ENCODE peak calls at places on chromosomes 12 and 14, in ten cellular contexts. S is RWPE1, C is sigmoid colon, M is lower leg skin, X is mammary epithelial cell, F is uterus, Q is fibroblast of the aortic adventitia, D is K562, J is AG04449, T is GM10248. E is an unnamed sample.

GRCh38 chr14:59292028-59292427 is 103.6 kb downstream of the DAAM1 start:
- DNase-seq in D (no peak), C (no peak), F (no peak), T (no peak), M (no peak), S (no peak), J (no peak), X (no peak), Q (no peak), E (no peak)

GRCh38 chr14:89401783-89402182 is 15.2 kb downstream of the FOXN3 start:
- DNase-seq in T (no peak), D (no peak), F (no peak), C (no peak), S (no peak), J (no peak), M (no peak), X (no peak), Q (no peak), E (no peak)

GRCh38 chr12:70724444-70724843 is 87.2 kb upstream of the PTPRB start:
- DNase-seq in J (no peak), C (no peak), Q (peak; percentile 7), T (no peak), X (peak; percentile 8), M (no peak), F (no peak), S (no peak), D (peak; percentile 16), E (no peak)

GRCh38 chr12:96044017-96044985 is 8.9 kb upstream of the LTA4H start:
- DNase-seq in F (no peak), M (no peak), J (no peak), Q (peak; percentile 82), D (no peak), X (peak; percentile 43), S (no peak), C (no peak), T (no peak), E (peak; percentile 22)

GRCh38 chr12:122421263-122421814 is 1.1 kb downstream of the CLIP1 start:
- DNase-seq in X (peak; percentile 75), M (peak; percentile 92), C (peak; percentile 85), Q (peak; percentile 69), J (no peak), T (peak; percentile 35), D (peak; percentile 36), F (peak; percentile 59), S (peak; percentile 57), E (peak; percentile 14)

GRCh38 chr14:21070083-21070609 is at the start of gene ARHGEF40:
- DNase-seq in T (peak; percentile 48), S (peak; percentile 43), F (peak; percentile 75), J (no peak), X (no peak), C (no peak), Q (peak; percentile 40), D (peak; percentile 64), M (peak; percentile 90), E (no peak)

GRCh38 chr14:99531221-99532096 is 50.2 kb downstream of the CCNK start:
- DNase-seq in C (no peak), X (no peak), M (no peak), S (no peak), J (peak; percentile 28), F (no peak), Q (peak; percentile 64), D (no peak), T (no peak), E (no peak)

GRCh38 chr14:92675421-92675820 is 73.0 kb downstream of the LGMN start:
- DNase-seq in D (no peak), C (peak; percentile 33), X (no peak), S (no peak), T (no peak), F (peak; percentile 4), Q (no peak), M (no peak), J (no peak), E (no peak)

GRCh38 chr14:21860172-21860571 is 186.6 kb upstream of the OR4E1 start:
- DNase-seq in C (no peak), X (peak; percentile 22), J (no peak), D (peak; percentile 24), F (no peak), Q (no peak), T (peak; percentile 11), M (no peak), S (no peak), E (no peak)

GRCh38 chr12:100329800-100330199 is 27.1 kb upstream of the SLC17A8 start:
- DNase-seq in Q (no peak), C (no peak), M (no peak), X (no peak), T (peak; percentile 17), S (no peak), D (no peak), J (no peak), F (no peak), E (no peak)

GRCh38 chr14:22533739-22534359 is 55.2 kb downstream of the DAD1 start:
- DNase-seq in T (no peak), J (no peak), F (no peak), Q (no peak), S (no peak), M (no peak), D (no peak), X (no peak), C (no peak), E (no peak)

DNA sequence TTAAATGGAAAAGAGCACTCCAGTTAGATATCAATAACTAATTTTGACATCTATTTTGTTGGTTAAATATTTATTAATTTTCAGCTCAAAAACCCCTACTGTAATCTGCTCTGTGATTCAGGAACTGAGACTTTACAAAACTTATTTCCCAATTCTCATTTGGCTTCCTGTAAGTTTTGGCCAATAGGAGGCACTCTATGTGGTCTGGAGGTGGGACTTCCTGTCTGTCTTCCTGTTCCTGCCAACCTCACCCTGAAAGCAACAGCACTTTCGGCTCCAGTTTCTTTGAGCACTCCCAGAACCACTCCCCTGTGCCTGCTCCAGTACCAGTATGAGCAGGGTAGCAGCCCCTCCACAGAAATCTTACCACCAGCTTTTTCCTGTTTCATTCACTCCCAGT is 1027.0 kb downstream of the VRK1 start:
- DNase-seq in D (no peak), F (no peak), M (no peak), Q (no peak), C (no peak), T (no peak), J (no peak), S (no peak), X (no peak), E (no peak)
- TF ChIP-seq CTCF in D (no peak), F (no peak), M (no peak), Q (no peak), C (no peak), T (no peak), J (no peak), S (no peak), X (no peak), E (no peak)

GRCh38 chr12:753401-754237 is 1.2 kb downstream of the WNK1 start:
- DNase-seq in Q (peak; percentile 32), F (peak; percentile 35), J (no peak), X (no peak), D (peak; percentile 31), M (peak; percentile 92), S (no peak), T (peak; percentile 45), C (peak; percentile 70), E (no peak)
- TF ChIP-seq CTCF in Q (no peak), F (no peak), J (no peak), X (no peak), D (no peak), M (no peak), S (no peak), T (no peak), C (no peak), E (no peak)

DNA sequence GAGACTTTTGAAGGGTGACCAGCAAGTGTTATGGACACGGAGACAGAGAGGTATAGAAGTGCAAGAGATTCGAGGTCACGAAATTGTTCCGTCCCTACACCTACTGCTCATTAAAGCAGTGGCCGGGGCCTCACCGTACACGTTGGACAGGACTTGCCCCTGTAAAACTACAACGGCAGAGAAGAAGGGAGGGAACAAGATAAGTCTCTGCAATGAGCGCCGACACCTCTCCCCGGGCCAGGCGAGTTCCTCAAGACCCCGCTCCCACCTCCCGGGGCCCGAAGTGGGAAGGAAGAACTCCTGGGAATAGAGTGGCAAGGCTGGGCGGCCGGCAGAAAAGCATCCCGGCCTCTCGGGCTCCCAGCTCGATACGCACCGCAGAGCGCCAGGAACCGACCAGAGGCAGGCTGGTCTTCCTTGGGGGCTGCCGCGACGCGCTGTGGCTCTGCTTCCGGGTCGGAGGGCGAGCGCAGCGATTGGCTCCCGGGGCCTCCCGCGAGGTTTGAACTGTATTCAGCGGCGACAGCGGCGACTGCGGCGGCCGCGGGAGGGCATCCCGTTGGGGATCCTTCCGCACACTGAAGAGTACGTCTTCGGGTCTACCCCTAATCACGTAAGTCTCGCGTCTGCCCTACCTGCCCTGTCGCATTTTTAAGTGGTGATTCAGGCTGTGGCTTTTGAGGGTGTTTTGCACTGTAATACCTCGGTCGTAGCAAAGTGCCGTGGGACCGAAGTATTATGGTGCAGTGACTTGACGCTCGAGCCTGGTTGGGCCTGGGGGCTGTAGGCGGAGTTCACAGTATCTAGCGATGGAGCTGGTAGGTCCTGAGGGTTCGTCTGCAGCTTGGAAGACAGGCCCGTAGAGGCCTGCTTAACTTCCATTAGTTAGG is at the start of the genes NUP37 and PARPBP:
- DNase-seq in Q (peak; percentile 79), X (peak; percentile 93), C (peak; percentile 94), S (peak; percentile 84), M (peak; percentile 97), T (peak; percentile 93), J (peak; percentile 23), F (peak; percentile 89), D (peak; percentile 92), E (peak; percentile 49)
- TF ChIP-seq CTCF in Q (peak; percentile 21), X (peak; percentile 29), C (no peak), S (no peak), M (no peak), T (peak; percentile 3), J (no peak), F (no peak), D (peak; percentile 25), E (peak; percentile 22)

GRCh38 chr12:13941258-13942249 is 39.8 kb downstream of the GRIN2B start:
- DNase-seq in J (no peak), X (peak; percentile 46), T (peak; percentile 39), S (peak; percentile 58), M (no peak), F (no peak), D (peak; percentile 15), C (no peak), Q (peak; percentile 53), E (no peak)
- TF ChIP-seq CTCF in J (no peak), X (peak; percentile 58), T (peak; percentile 36), S (no peak), M (no peak), F (no peak), D (peak; percentile 47), C (peak; percentile 13), Q (no peak), E (no peak)